ENCODE peak calls at places on chromosomes 1 and 21, in eight cellular contexts. Y is HFFc6, Z is suprapubic skin, C is sigmoid colon, J is GM10248, H is fibroblast of lung, D is GM13976, S is B cell. E is an unnamed sample.

GRCh38 chr1:6417961-6418667 is 1.6 kb downstream of the HES2 start:
- DNase-seq in Y (no peak), Z (no peak), C (no peak), J (no peak), H (no peak), D (no peak), S (no peak), E (no peak)

GRCh38 chr21:45336535-45336810 is 48.8 kb upstream of the POFUT2 start:
- DNase-seq in Y (no peak), Z (no peak), C (peak; percentile 50), J (no peak), H (no peak), D (no peak), S (no peak), E (no peak)

GRCh38 chr1:84582802-84583587 is 8.8 kb upstream of the CTBS start:
- DNase-seq in Y (no peak), Z (no peak), C (no peak), J (no peak), H (peak; percentile 18), D (no peak), S (peak; percentile 56), E (no peak)

GRCh38 chr1:87478231-87478630 is 149.6 kb downstream of the LMO4 start:
- DNase-seq in Y (no peak), Z (no peak), C (no peak), J (no peak), H (peak; percentile 19), D (no peak), S (no peak), E (no peak)

GRCh38 chr1:4170953-4171352 is 270.9 kb upstream of the C1orf174 start:
- DNase-seq in Y (no peak), Z (peak; percentile 63), C (peak; percentile 40), J (no peak), H (no peak), D (no peak), S (no peak), E (no peak)

GRCh38 chr21:35925497-35925896 is 134.8 kb downstream of the SETD4 start:
- DNase-seq in Y (no peak), Z (no peak), C (peak; percentile 69), J (no peak), H (peak; percentile 58), D (no peak), S (no peak), E (peak; percentile 17)

GRCh38 chr1:111252786-111253185 is 25.3 kb downstream of the CHI3L2 start:
- DNase-seq in Y (no peak), Z (no peak), C (no peak), J (no peak), H (no peak), D (no peak), S (no peak), E (no peak)

GRCh38 chr1:53739109-53739681 is at the start of gene GLIS1:
- DNase-seq in Y (peak; percentile 54), Z (no peak), C (peak; percentile 82), J (peak; percentile 98), H (peak; percentile 85), D (peak; percentile 98), S (peak; percentile 65), E (peak; percentile 61)

GRCh38 chr1:218494000-218494399 is 148.9 kb downstream of the TGFB2 start:
- DNase-seq in Y (no peak), Z (no peak), C (no peak), J (no peak), H (no peak), D (no peak), S (no peak), E (no peak)

GRCh38 chr1:193705473-193706074 is 519.2 kb upstream of the B3GALT2 start:
- DNase-seq in Y (peak; percentile 28), Z (no peak), C (no peak), J (no peak), H (no peak), D (no peak), S (no peak), E (no peak)

GRCh38 chr1:19557609-19558051 is 72.3 kb upstream of the CAPZB start:
- DNase-seq in Y (peak; percentile 8), Z (no peak), C (no peak), J (no peak), H (peak; percentile 28), D (no peak), S (no peak), E (no peak)

GRCh38 chr1:185156321-185156853 is 366 bp downstream of the TRMT1L start:
- DNase-seq in Y (peak; percentile 0), Z (peak; percentile 81), C (no peak), J (no peak), H (peak; percentile 38), D (no peak), S (no peak), E (no peak)

GRCh38 chr1:167430134-167430848 is 88.0 kb downstream of the CD247 start:
- DNase-seq in Y (no peak), Z (no peak), C (no peak), J (no peak), H (no peak), D (peak; percentile 39), S (peak; percentile 36), E (no peak)

GRCh38 chr1:11013160-11013531 is 692 bp downstream of the TARDBP start:
- DNase-seq in Y (peak; percentile 32), Z (no peak), C (no peak), J (no peak), H (peak; percentile 13), D (no peak), S (no peak), E (no peak)

GRCh38 chr1:230090194-230090711 is 23.2 kb downstream of the GALNT2 start:
- DNase-seq in Y (peak; percentile 73), Z (no peak), C (no peak), J (no peak), H (peak; percentile 83), D (no peak), S (no peak), E (no peak)

GRCh38 chr1:235511470-235512240 is 7.4 kb upstream of the B3GALNT2 start:
- DNase-seq in Y (peak; percentile 23), Z (no peak), C (no peak), J (no peak), H (no peak), D (no peak), S (no peak), E (no peak)

GRCh38 chr1:228758451-228758850 is 23.2 kb downstream of the RHOU start:
- DNase-seq in Y (no peak), Z (no peak), C (no peak), J (no peak), H (no peak), D (no peak), S (no peak), E (no peak)

GRCh38 chr1:29645586-29645985 is 409.3 kb downstream of the PTPRU start:
- DNase-seq in Y (no peak), Z (peak; percentile 54), C (no peak), J (no peak), H (no peak), D (no peak), S (no peak), E (no peak)

GRCh38 chr1:23657659-23658275 is 33.8 kb upstream of the RPL11 start:
- DNase-seq in Y (peak; percentile 15), Z (no peak), C (no peak), J (peak; percentile 70), H (peak; percentile 26), D (peak; percentile 72), S (peak; percentile 54), E (peak; percentile 74)

GRCh38 chr1:109249654-109250401 is 489 bp downstream of the CELSR2 start:
- DNase-seq in Y (no peak), Z (peak; percentile 59), C (peak; percentile 52), J (no peak), H (no peak), D (no peak), S (no peak), E (no peak)

GRCh38 chr1:225914391-225914790 is 9.7 kb downstream of the PYCR2 start:
- DNase-seq in Y (no peak), Z (no peak), C (no peak), J (no peak), H (no peak), D (no peak), S (no peak), E (no peak)

GRCh38 chr1:33175865-33176264 is 6.0 kb downstream of the TRIM62 start:
- DNase-seq in Y (no peak), Z (no peak), C (no peak), J (no peak), H (no peak), D (no peak), S (no peak), E (no peak)
- TF ChIP-seq CTCF in Y (no peak), Z (no peak), C (no peak), J (no peak), H (no peak), D (no peak), S (no peak), E (no peak)

GRCh38 chr1:101971309-101971708 is 25.4 kb downstream of the OLFM3 start:
- DNase-seq in Y (no peak), Z (no peak), C (no peak), J (no peak), H (no peak), D (no peak), S (no peak), E (no peak)
- TF ChIP-seq CTCF in Y (no peak), Z (no peak), C (no peak), J (no peak), H (no peak), D (no peak), S (no peak), E (no peak)

GRCh38 chr1:157773723-157774350 is 3.1 kb downstream of the FCRL2 start:
- DNase-seq in Y (no peak), Z (no peak), C (no peak), J (peak; percentile 59), H (no peak), D (peak; percentile 29), S (peak; percentile 72), E (no peak)
- TF ChIP-seq CTCF in Y (no peak), Z (no peak), C (no peak), J (peak; percentile 56), H (no peak), D (peak; percentile 56), S (peak; percentile 75), E (peak; percentile 30)

GRCh38 chr1:33339413-33339812 is 18.5 kb upstream of the A3GALT2 start:
- DNase-seq in Y (no peak), Z (no peak), C (peak; percentile 74), J (no peak), H (no peak), D (no peak), S (no peak), E (no peak)

GRCh38 chr1:33338495-33339211 is 17.8 kb upstream of the A3GALT2 start:
- DNase-seq in Y (peak; percentile 61), Z (no peak), C (peak; percentile 89), J (no peak), H (peak; percentile 96), D (no peak), S (no peak), E (no peak)

GRCh38 chr1:33342041-33342723 is 21.3 kb upstream of the A3GALT2 start:
- DNase-seq in Y (peak; percentile 93), Z (no peak), C (peak; percentile 93), J (no peak), H (peak; percentile 99), D (no peak), S (no peak), E (no peak)

GRCh38 chr1:33343539-33343938 is 22.6 kb upstream of the A3GALT2 start:
- DNase-seq in Y (no peak), Z (no peak), C (no peak), J (no peak), H (no peak), D (no peak), S (no peak), E (no peak)

DNA sequence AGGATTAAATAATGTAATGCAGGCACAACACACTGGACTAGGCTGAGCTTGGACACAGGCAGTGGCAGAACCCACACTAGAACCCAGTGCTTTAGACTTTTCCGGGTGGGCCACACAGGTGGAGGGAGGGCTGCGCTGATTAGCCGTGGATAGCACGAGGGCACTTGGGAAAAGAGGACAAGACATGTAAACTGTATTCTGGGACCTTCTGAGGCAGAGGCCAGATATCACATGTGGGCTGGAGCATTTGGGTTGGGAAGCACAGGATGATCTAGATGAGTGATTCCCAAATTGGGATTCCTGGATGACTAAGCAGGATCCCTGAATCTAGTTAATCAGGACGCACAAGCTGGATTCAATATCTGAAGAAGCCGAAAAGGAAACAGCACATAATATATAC is 20.3 kb upstream of the A3GALT2 start:
- DNase-seq in Y (no peak), Z (no peak), C (no peak), J (no peak), H (no peak), D (no peak), S (no peak), E (no peak)
- TF ChIP-seq CTCF in Y (no peak), Z (no peak), C (no peak), J (no peak), H (no peak), D (no peak), S (no peak), E (no peak)